ENCODE peak calls at places on chromosomes 7 and 10, in five cellular contexts. O is lung, S is heart right ventricle, U is OCI-LY7, K is fibroblast of villous mesenchyme. Q is an unnamed sample.

GRCh38 chr7:79806161-79806734 is 328.4 kb upstream of the GNAI1 start:
- DNase-seq in O (no peak), S (no peak), U (no peak), K (peak), Q (peak)

GRCh38 chr7:121107923-121108498 is 119.5 kb downstream of the CPED1 start:
- DNase-seq in O (no peak), S (no peak), U (peak), K (peak), Q (peak)

GRCh38 chr7:949021-949934 is 5.2 kb downstream of the ADAP1 start:
- DNase-seq in O (no peak), S (no peak), U (no peak), K (no peak), Q (no peak)

GRCh38 chr7:157337316-157338149 is 729 bp downstream of the DNAJB6 start:
- DNase-seq in O (peak), S (peak), U (peak), K (peak), Q (peak)

GRCh38 chr10:104297697-104298660 is 29.0 kb downstream of the GSTO2 start:
- DNase-seq in O (no peak), S (no peak), U (peak), K (peak), Q (peak)

GRCh38 chr7:130906575-130906974 is 172.6 kb upstream of the KLF14 start:
- DNase-seq in O (no peak), S (no peak), U (no peak), K (no peak), Q (no peak)

GRCh38 chr7:55192718-55193117 is 172.4 kb upstream of the LANCL2 start:
- DNase-seq in O (no peak), S (no peak), U (no peak), K (peak), Q (peak)

GRCh38 chr7:149878523-149878921 is 4.8 kb downstream of the ATP6V0E2 start:
- DNase-seq in O (no peak), S (no peak), U (no peak), K (no peak), Q (no peak)

GRCh38 chr10:93452143-93452542 is 30.0 kb downstream of the MYOF start:
- DNase-seq in O (no peak), S (no peak), U (peak), K (no peak), Q (no peak)

GRCh38 chr10:10792681-10793080 is 225.0 kb upstream of the CELF2 start:
- DNase-seq in O (no peak), S (no peak), U (no peak), K (peak), Q (peak)

GRCh38 chr7:150745868-150746267 is 8.7 kb downstream of the GIMAP5 start:
- DNase-seq in O (no peak), S (no peak), U (no peak), K (no peak), Q (no peak)

GRCh38 chr7:36127075-36127740 is 25.8 kb upstream of the EEPD1 start:
- DNase-seq in O (no peak), S (no peak), U (peak), K (peak), Q (peak)

GRCh38 chr7:31076051-31076450 is 23.9 kb downstream of the ADCYAP1R1 start:
- DNase-seq in O (no peak), S (no peak), U (no peak), K (no peak), Q (no peak)

GRCh38 chr7:92827464-92827863 is 8.9 kb downstream of the CDK6 start:
- DNase-seq in O (no peak), S (no peak), U (no peak), K (no peak), Q (no peak)

GRCh38 chr10:120456143-120456625 is 843 bp upstream of the PLPP4 start:
- DNase-seq in O (peak), S (no peak), U (no peak), K (no peak), Q (no peak)

GRCh38 chr7:84507529-84507928 is 312.9 kb upstream of the SEMA3A start:
- DNase-seq in O (no peak), S (no peak), U (no peak), K (no peak), Q (no peak)

GRCh38 chr7:151885202-151885580 is 8.3 kb upstream of the PRKAG2 start:
- DNase-seq in O (no peak), S (no peak), U (no peak), K (no peak), Q (no peak)

GRCh38 chr7:151243411-151244155 is 4.9 kb downstream of the SMARCD3 start:
- DNase-seq in O (no peak), S (no peak), U (peak), K (peak), Q (no peak)

GRCh38 chr7:2008936-2009540 is 223.7 kb downstream of the MAD1L1 start:
- DNase-seq in O (no peak), S (peak), U (no peak), K (no peak), Q (no peak)

GRCh38 chr10:70619271-70620019 is 16.9 kb upstream of the PRF1 start:
- DNase-seq in O (no peak), S (no peak), U (no peak), K (peak), Q (peak)

GRCh38 chr7:44973610-44974401 is 5.0 kb downstream of the MYO1G start:
- DNase-seq in O (peak), S (peak), U (peak), K (peak), Q (peak)

GRCh38 chr10:73577788-73578187 is 13.4 kb downstream of the USP54 start:
- DNase-seq in O (peak), S (peak), U (no peak), K (no peak), Q (peak)

GRCh38 chr10:119448579-119449209 is 93.8 kb downstream of the RGS10 start:
- DNase-seq in O (no peak), S (no peak), U (no peak), K (no peak), Q (no peak)

GRCh38 chr10:3418041-3418760 is 245.6 kb upstream of the PITRM1 start:
- DNase-seq in O (no peak), S (no peak), U (no peak), K (peak), Q (no peak)

GRCh38 chr7:4683884-4684565 is 1.9 kb downstream of the FOXK1 start:
- DNase-seq in O (peak), S (peak), U (peak), K (peak), Q (peak)

GRCh38 chr7:18978108-18978495 is 139.3 kb downstream of the TWIST1 start:
- DNase-seq in O (no peak), S (no peak), U (no peak), K (peak), Q (peak)

GRCh38 chr7:138829335-138829734 is 31.3 kb upstream of the ATP6V0A4 start:
- DNase-seq in O (no peak), S (no peak), U (no peak), K (no peak), Q (no peak)

GRCh38 chr10:131928248-131929095 is 27.7 kb downstream of the PPP2R2D start:
- DNase-seq in O (no peak), S (no peak), U (no peak), K (peak), Q (peak)

GRCh38 chr10:51048792-51049191 is 25.5 kb upstream of the PRKG1 start:
- DNase-seq in O (no peak), S (no peak), U (no peak), K (no peak), Q (no peak)

GRCh38 chr7:129825005-129825553 is 127.7 kb downstream of the UBE2H start:
- DNase-seq in O (peak), S (peak), U (peak), K (peak), Q (no peak)

GRCh38 chr10:5442056-5442989 is 30.0 kb downstream of the NET1 start:
- DNase-seq in O (no peak), S (no peak), U (peak), K (peak), Q (peak)

GRCh38 chr10:11573497-11573896 is 38.0 kb downstream of the USP6NL start:
- DNase-seq in O (no peak), S (no peak), U (peak), K (peak), Q (peak)

GRCh38 chr10:5095687-5096086 is 1.5 kb downstream of the AKR1C3 start:
- DNase-seq in O (no peak), S (no peak), U (no peak), K (no peak), Q (no peak)

GRCh38 chr7:114175140-114175539 is 239.5 kb upstream of the FOXP2 start:
- DNase-seq in O (no peak), S (no peak), U (no peak), K (no peak), Q (peak)

GRCh38 chr7:16804674-16805439 is at the start of gene AGR2:
- DNase-seq in O (peak), S (no peak), U (no peak), K (no peak), Q (no peak)

GRCh38 chr7:36128448-36129047 is 24.5 kb upstream of the EEPD1 start:
- DNase-seq in O (peak), S (peak), U (peak), K (peak), Q (peak)

GRCh38 chr10:132644544-132645530 is 107.2 kb downstream of the INPP5A start:
- DNase-seq in O (no peak), S (no peak), U (no peak), K (no peak), Q (no peak)

GRCh38 chr10:30759423-30759822 is 129.9 kb upstream of the LYZL2 start:
- DNase-seq in O (no peak), S (no peak), U (no peak), K (peak), Q (no peak)

DNA sequence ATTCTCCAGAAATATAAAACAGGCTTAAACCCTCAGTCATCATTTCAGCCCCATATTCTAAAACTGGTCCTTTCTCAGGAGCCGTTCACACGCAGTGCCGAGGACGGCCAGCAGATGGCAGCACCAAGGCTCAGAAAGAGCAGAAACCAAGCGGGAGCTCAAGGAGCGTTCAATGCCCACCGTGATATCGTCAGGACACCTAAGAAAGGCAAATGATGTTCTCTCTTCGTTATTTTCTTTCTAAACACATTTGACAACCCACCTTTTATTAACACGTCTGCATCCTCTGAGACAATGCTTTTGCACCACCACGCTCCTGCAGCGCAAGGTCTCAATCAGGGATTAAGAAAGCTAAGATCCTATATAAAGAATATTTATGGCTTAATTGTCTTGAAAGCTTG is 45.7 kb upstream of the RBM33 start:
- DNase-seq in O (peak), S (peak), U (peak), K (peak), Q (peak)
- TF ChIP-seq CTCF in O (peak), S (peak), U (peak), K (peak), Q (no peak)

GRCh38 chr7:76356823-76357222 is 2.0 kb downstream of the YWHAG start:
- DNase-seq in O (no peak), S (no peak), U (peak), K (peak), Q (peak)
- H3K4me3 ChIP-seq in O (no peak), S (peak), U (peak), K (peak), Q (peak)

DNA sequence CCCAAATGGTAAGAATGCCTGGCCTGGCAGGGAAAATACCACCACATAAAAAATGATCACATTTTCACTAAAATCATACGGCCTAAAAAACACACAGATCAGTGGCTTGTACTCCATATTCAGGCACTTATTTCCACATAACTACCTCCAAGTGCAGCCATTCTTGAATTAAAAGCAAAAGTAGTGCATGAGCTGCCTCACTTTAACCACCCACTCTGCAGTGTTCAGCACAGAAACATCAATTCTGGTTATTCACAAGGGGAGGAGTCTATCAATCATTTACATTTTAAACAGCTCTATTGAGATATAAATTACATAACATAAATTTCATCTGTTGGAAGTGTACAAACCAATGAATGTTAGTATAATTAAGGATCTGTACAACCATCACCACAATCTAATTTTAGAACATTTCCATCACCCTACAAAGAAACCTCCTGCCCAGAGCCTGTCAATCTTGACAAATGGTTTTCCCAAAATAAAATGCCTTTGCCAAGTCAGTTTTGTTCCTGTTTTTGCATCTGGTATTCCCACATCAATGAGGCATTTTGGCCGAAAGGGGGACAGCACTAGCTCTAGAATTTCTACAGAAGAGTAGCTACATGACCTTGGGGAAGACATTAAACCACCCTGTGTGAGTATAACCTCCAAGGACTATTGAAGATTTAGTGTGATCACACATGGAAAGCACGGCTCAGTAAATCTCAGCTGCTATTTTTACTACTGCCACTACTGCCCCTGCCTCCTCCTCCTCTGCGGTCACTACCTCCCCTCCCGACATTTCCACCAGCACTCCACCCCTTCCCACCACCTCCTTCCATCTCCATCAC is 70.0 kb downstream of the GRB10 start:
- DNase-seq in O (no peak), S (no peak), U (no peak), K (no peak), Q (no peak)
- TF ChIP-seq CTCF in O (no peak), S (no peak), U (no peak), K (no peak), Q (no peak)

GRCh38 chr10:21929070-21929469 is 74.5 kb downstream of the DNAJC1 start:
- DNase-seq in O (no peak), S (no peak), U (no peak), K (no peak), Q (no peak)
- H3K4me3 ChIP-seq in O (no peak), S (no peak), U (no peak), K (no peak), Q (no peak)

GRCh38 chr7:5822742-5823503 is 41.5 kb upstream of the RNF216 start:
- DNase-seq in O (peak), S (peak), U (peak), K (peak), Q (peak)
- TF ChIP-seq CTCF in O (no peak), S (peak), U (no peak), K (no peak), Q (no peak)

GRCh38 chr10:8033812-8034665 is 20.4 kb upstream of the GATA3 start:
- DNase-seq in O (no peak), S (no peak), U (no peak), K (no peak), Q (no peak)
- H3K4me3 ChIP-seq in O (no peak), S (peak), U (no peak), K (no peak), Q (no peak)

GRCh38 chr7:66844552-66845381 is 76.3 kb upstream of the TMEM248 start:
- DNase-seq in O (peak), S (peak), U (peak), K (peak), Q (peak)
- TF ChIP-seq CTCF in O (no peak), S (no peak), U (peak), K (no peak), Q (peak)

GRCh38 chr10:99983280-99983988 is 26.3 kb downstream of the DNMBP start:
- DNase-seq in O (no peak), S (peak), U (peak), K (peak), Q (peak)
- H3K4me3 ChIP-seq in O (no peak), S (peak), U (peak), K (peak), Q (peak)

Q was measured in fibroblast of pulmonary artery.